ENCODE peak calls at places on chromosomes 6 and 20, in nine cellular contexts. One of them, this sample, is unnamed.

GRCh38 chr6:55782275-55782674 is 93.1 kb downstream of the BMP5 start:
- DNase-seq in OCI-LY7: no peak
- DNase-seq in tibial artery: no peak
- DNase-seq in brain microvascular endothelial cell: no peak
- DNase-seq in neural progenitor cell: peak
- DNase-seq in LNCaP clone FGC: no peak
- DNase-seq in astrocyte of the spinal cord: no peak
- DNase-seq in activated CD8-positive, alpha-beta T cell treated with anti-CD3 and anti-CD28 coated beads for 36 hours: no peak
- DNase-seq in HCT116: no peak
- DNase-seq in this sample: no peak

GRCh38 chr6:139540276-139540675 is 165.8 kb upstream of the CITED2 start:
- DNase-seq in OCI-LY7: no peak
- DNase-seq in tibial artery: no peak
- DNase-seq in brain microvascular endothelial cell: peak
- DNase-seq in activated CD8-positive, alpha-beta T cell treated with anti-CD3 and anti-CD28 coated beads for 36 hours: peak
- DNase-seq in LNCaP clone FGC: no peak
- DNase-seq in HCT116: no peak
- DNase-seq in astrocyte of the spinal cord: peak
- DNase-seq in neural progenitor cell: no peak
- DNase-seq in this sample: no peak

GRCh38 chr6:168372871-168373270 is 53.3 kb upstream of the DACT2 start:
- DNase-seq in activated CD8-positive, alpha-beta T cell treated with anti-CD3 and anti-CD28 coated beads for 36 hours: no peak
- DNase-seq in neural progenitor cell: no peak
- DNase-seq in LNCaP clone FGC: no peak
- DNase-seq in HCT116: no peak
- DNase-seq in tibial artery: peak
- DNase-seq in astrocyte of the spinal cord: no peak
- DNase-seq in OCI-LY7: no peak
- DNase-seq in brain microvascular endothelial cell: no peak
- DNase-seq in this sample: no peak

GRCh38 chr6:21005816-21006553 is 471.7 kb downstream of the CDKAL1 start:
- DNase-seq in astrocyte of the spinal cord: peak
- DNase-seq in LNCaP clone FGC: no peak
- DNase-seq in neural progenitor cell: no peak
- DNase-seq in activated CD8-positive, alpha-beta T cell treated with anti-CD3 and anti-CD28 coated beads for 36 hours: no peak
- DNase-seq in tibial artery: no peak
- DNase-seq in HCT116: peak
- DNase-seq in brain microvascular endothelial cell: peak
- DNase-seq in OCI-LY7: no peak
- DNase-seq in this sample: no peak

GRCh38 chr6:39814236-39814635 is 22.1 kb downstream of the DAAM2 start:
- DNase-seq in neural progenitor cell: no peak
- DNase-seq in tibial artery: no peak
- DNase-seq in astrocyte of the spinal cord: no peak
- DNase-seq in HCT116: no peak
- DNase-seq in activated CD8-positive, alpha-beta T cell treated with anti-CD3 and anti-CD28 coated beads for 36 hours: no peak
- DNase-seq in OCI-LY7: no peak
- DNase-seq in brain microvascular endothelial cell: no peak
- DNase-seq in LNCaP clone FGC: no peak
- DNase-seq in this sample: no peak

GRCh38 chr6:30685977-30686907 is at the start of gene PPP1R18:
- DNase-seq in astrocyte of the spinal cord: no peak
- DNase-seq in OCI-LY7: peak
- DNase-seq in neural progenitor cell: peak
- DNase-seq in activated CD8-positive, alpha-beta T cell treated with anti-CD3 and anti-CD28 coated beads for 36 hours: peak
- DNase-seq in HCT116: no peak
- DNase-seq in brain microvascular endothelial cell: no peak
- DNase-seq in LNCaP clone FGC: no peak
- DNase-seq in tibial artery: peak
- DNase-seq in this sample: no peak

GRCh38 chr20:16714242-16714641 is 15.6 kb upstream of the SNRPB2 start:
- DNase-seq in OCI-LY7: no peak
- DNase-seq in neural progenitor cell: no peak
- DNase-seq in brain microvascular endothelial cell: no peak
- DNase-seq in astrocyte of the spinal cord: no peak
- DNase-seq in tibial artery: no peak
- DNase-seq in LNCaP clone FGC: no peak
- DNase-seq in HCT116: no peak
- DNase-seq in activated CD8-positive, alpha-beta T cell treated with anti-CD3 and anti-CD28 coated beads for 36 hours: no peak
- DNase-seq in this sample: peak

GRCh38 chr6:117615981-117616961 is 14.0 kb upstream of the GOPC start:
- DNase-seq in neural progenitor cell: peak
- DNase-seq in tibial artery: no peak
- DNase-seq in astrocyte of the spinal cord: peak
- DNase-seq in HCT116: no peak
- DNase-seq in brain microvascular endothelial cell: peak
- DNase-seq in OCI-LY7: no peak
- DNase-seq in activated CD8-positive, alpha-beta T cell treated with anti-CD3 and anti-CD28 coated beads for 36 hours: peak
- DNase-seq in LNCaP clone FGC: no peak
- DNase-seq in this sample: no peak

GRCh38 chr6:8243462-8243861 is 141.1 kb upstream of the EEF1E1 start:
- DNase-seq in neural progenitor cell: no peak
- DNase-seq in LNCaP clone FGC: no peak
- DNase-seq in tibial artery: no peak
- DNase-seq in brain microvascular endothelial cell: peak
- DNase-seq in astrocyte of the spinal cord: no peak
- DNase-seq in OCI-LY7: no peak
- DNase-seq in HCT116: no peak
- DNase-seq in activated CD8-positive, alpha-beta T cell treated with anti-CD3 and anti-CD28 coated beads for 36 hours: no peak
- DNase-seq in this sample: no peak

GRCh38 chr6:136816716-136817115 is 5.7 kb upstream of the PEX7 start:
- DNase-seq in HCT116: no peak
- DNase-seq in brain microvascular endothelial cell: no peak
- DNase-seq in astrocyte of the spinal cord: no peak
- DNase-seq in OCI-LY7: no peak
- DNase-seq in tibial artery: no peak
- DNase-seq in LNCaP clone FGC: no peak
- DNase-seq in activated CD8-positive, alpha-beta T cell treated with anti-CD3 and anti-CD28 coated beads for 36 hours: no peak
- DNase-seq in neural progenitor cell: no peak
- DNase-seq in this sample: no peak

GRCh38 chr6:37137201-37137880 is 32.6 kb upstream of the PIM1 start:
- DNase-seq in tibial artery: no peak
- DNase-seq in HCT116: peak
- DNase-seq in activated CD8-positive, alpha-beta T cell treated with anti-CD3 and anti-CD28 coated beads for 36 hours: peak
- DNase-seq in brain microvascular endothelial cell: peak
- DNase-seq in OCI-LY7: no peak
- DNase-seq in astrocyte of the spinal cord: peak
- DNase-seq in neural progenitor cell: peak
- DNase-seq in LNCaP clone FGC: no peak
- DNase-seq in this sample: no peak

GRCh38 chr20:64207641-64208590 is 43.7 kb downstream of the MYT1 start:
- DNase-seq in neural progenitor cell: no peak
- DNase-seq in brain microvascular endothelial cell: no peak
- DNase-seq in activated CD8-positive, alpha-beta T cell treated with anti-CD3 and anti-CD28 coated beads for 36 hours: no peak
- DNase-seq in LNCaP clone FGC: no peak
- DNase-seq in tibial artery: no peak
- DNase-seq in OCI-LY7: no peak
- DNase-seq in astrocyte of the spinal cord: no peak
- DNase-seq in HCT116: no peak
- DNase-seq in this sample: no peak

GRCh38 chr6:11798096-11798495 is 19.5 kb upstream of the ADTRP start:
- DNase-seq in neural progenitor cell: no peak
- DNase-seq in brain microvascular endothelial cell: no peak
- DNase-seq in OCI-LY7: no peak
- DNase-seq in activated CD8-positive, alpha-beta T cell treated with anti-CD3 and anti-CD28 coated beads for 36 hours: no peak
- DNase-seq in astrocyte of the spinal cord: no peak
- DNase-seq in tibial artery: no peak
- DNase-seq in LNCaP clone FGC: no peak
- DNase-seq in HCT116: no peak
- DNase-seq in this sample: no peak

GRCh38 chr20:47018381-47018780 is 123.7 kb downstream of the EYA2 start:
- DNase-seq in HCT116: no peak
- DNase-seq in LNCaP clone FGC: no peak
- DNase-seq in activated CD8-positive, alpha-beta T cell treated with anti-CD3 and anti-CD28 coated beads for 36 hours: no peak
- DNase-seq in tibial artery: no peak
- DNase-seq in OCI-LY7: no peak
- DNase-seq in brain microvascular endothelial cell: no peak
- DNase-seq in astrocyte of the spinal cord: no peak
- DNase-seq in neural progenitor cell: no peak
- DNase-seq in this sample: no peak

GRCh38 chr6:157996918-157997702 is 15.4 kb downstream of the SYNJ2 start:
- DNase-seq in brain microvascular endothelial cell: no peak
- DNase-seq in HCT116: no peak
- DNase-seq in LNCaP clone FGC: no peak
- DNase-seq in OCI-LY7: no peak
- DNase-seq in astrocyte of the spinal cord: no peak
- DNase-seq in neural progenitor cell: no peak
- DNase-seq in activated CD8-positive, alpha-beta T cell treated with anti-CD3 and anti-CD28 coated beads for 36 hours: no peak
- DNase-seq in tibial artery: no peak
- DNase-seq in this sample: no peak

GRCh38 chr6:53347250-53347920 is 1.4 kb downstream of the ELOVL5 start:
- DNase-seq in HCT116: no peak
- DNase-seq in LNCaP clone FGC: peak
- DNase-seq in brain microvascular endothelial cell: peak
- DNase-seq in activated CD8-positive, alpha-beta T cell treated with anti-CD3 and anti-CD28 coated beads for 36 hours: peak
- DNase-seq in OCI-LY7: peak
- DNase-seq in tibial artery: no peak
- DNase-seq in astrocyte of the spinal cord: peak
- DNase-seq in neural progenitor cell: no peak
- DNase-seq in this sample: no peak

GRCh38 chr6:14673201-14673600 is 555.6 kb downstream of the CD83 start:
- DNase-seq in brain microvascular endothelial cell: peak
- DNase-seq in neural progenitor cell: no peak
- DNase-seq in activated CD8-positive, alpha-beta T cell treated with anti-CD3 and anti-CD28 coated beads for 36 hours: no peak
- DNase-seq in OCI-LY7: no peak
- DNase-seq in astrocyte of the spinal cord: no peak
- DNase-seq in HCT116: no peak
- DNase-seq in LNCaP clone FGC: no peak
- DNase-seq in tibial artery: no peak
- DNase-seq in this sample: no peak

DNA sequence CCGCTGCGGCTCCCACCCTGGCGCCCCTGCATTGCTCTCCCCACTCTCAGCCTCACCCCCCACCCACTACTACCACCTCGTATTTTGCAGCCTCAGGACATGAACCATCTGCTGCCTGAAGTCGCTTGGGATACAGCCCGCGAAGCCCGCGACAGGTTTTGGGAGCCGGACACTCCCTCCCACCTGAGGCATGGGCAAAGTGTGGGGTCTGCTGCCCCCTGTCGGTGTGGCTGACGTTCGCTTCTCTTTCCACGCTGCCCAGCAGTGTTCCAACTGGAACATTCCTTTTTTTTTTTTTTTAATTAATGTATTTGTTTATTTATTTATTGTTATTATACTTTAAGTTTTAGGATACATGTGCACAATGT is 15.3 kb upstream of the LPA start:
- DNase-seq in activated CD8-positive, alpha-beta T cell treated with anti-CD3 and anti-CD28 coated beads for 36 hours: no peak
- DNase-seq in brain microvascular endothelial cell: no peak
- DNase-seq in HCT116: no peak
- DNase-seq in astrocyte of the spinal cord: no peak
- DNase-seq in LNCaP clone FGC: no peak
- DNase-seq in OCI-LY7: no peak
- DNase-seq in tibial artery: no peak
- DNase-seq in neural progenitor cell: peak
- DNase-seq in this sample: no peak
- TF ChIP-seq CTCF in activated CD8-positive, alpha-beta T cell treated with anti-CD3 and anti-CD28 coated beads for 36 hours: no peak
- TF ChIP-seq CTCF in brain microvascular endothelial cell: peak
- TF ChIP-seq CTCF in HCT116: no peak
- TF ChIP-seq CTCF in astrocyte of the spinal cord: no peak
- TF ChIP-seq CTCF in LNCaP clone FGC: peak
- TF ChIP-seq CTCF in OCI-LY7: no peak
- TF ChIP-seq CTCF in tibial artery: no peak
- TF ChIP-seq CTCF in neural progenitor cell: peak
- TF ChIP-seq CTCF in this sample: no peak

GRCh38 chr20:20864346-20865096 is 152.1 kb upstream of the RALGAPA2 start:
- DNase-seq in tibial artery: no peak
- DNase-seq in astrocyte of the spinal cord: no peak
- DNase-seq in LNCaP clone FGC: peak
- DNase-seq in neural progenitor cell: peak
- DNase-seq in OCI-LY7: no peak
- DNase-seq in activated CD8-positive, alpha-beta T cell treated with anti-CD3 and anti-CD28 coated beads for 36 hours: no peak
- DNase-seq in HCT116: no peak
- DNase-seq in brain microvascular endothelial cell: no peak
- DNase-seq in this sample: no peak
- TF ChIP-seq CTCF in tibial artery: no peak
- TF ChIP-seq CTCF in astrocyte of the spinal cord: no peak
- TF ChIP-seq CTCF in LNCaP clone FGC: peak
- TF ChIP-seq CTCF in neural progenitor cell: peak
- TF ChIP-seq CTCF in OCI-LY7: peak
- TF ChIP-seq CTCF in activated CD8-positive, alpha-beta T cell treated with anti-CD3 and anti-CD28 coated beads for 36 hours: no peak
- TF ChIP-seq CTCF in HCT116: peak
- TF ChIP-seq CTCF in brain microvascular endothelial cell: no peak
- TF ChIP-seq CTCF in this sample: no peak

GRCh38 chr20:56626367-56627121 is 2.6 kb upstream of the TFAP2C start:
- DNase-seq in neural progenitor cell: peak
- DNase-seq in activated CD8-positive, alpha-beta T cell treated with anti-CD3 and anti-CD28 coated beads for 36 hours: peak
- DNase-seq in brain microvascular endothelial cell: no peak
- DNase-seq in LNCaP clone FGC: no peak
- DNase-seq in OCI-LY7: no peak
- DNase-seq in tibial artery: no peak
- DNase-seq in astrocyte of the spinal cord: peak
- DNase-seq in HCT116: peak
- DNase-seq in this sample: no peak
- TF ChIP-seq CTCF in neural progenitor cell: peak
- TF ChIP-seq CTCF in activated CD8-positive, alpha-beta T cell treated with anti-CD3 and anti-CD28 coated beads for 36 hours: no peak
- TF ChIP-seq CTCF in brain microvascular endothelial cell: peak
- TF ChIP-seq CTCF in LNCaP clone FGC: no peak
- TF ChIP-seq CTCF in OCI-LY7: peak
- TF ChIP-seq CTCF in tibial artery: no peak
- TF ChIP-seq CTCF in astrocyte of the spinal cord: peak
- TF ChIP-seq CTCF in HCT116: no peak
- TF ChIP-seq CTCF in this sample: no peak

GRCh38 chr20:50747275-50747674 is 15.9 kb downstream of the PARD6B start:
- DNase-seq in activated CD8-positive, alpha-beta T cell treated with anti-CD3 and anti-CD28 coated beads for 36 hours: no peak
- DNase-seq in LNCaP clone FGC: no peak
- DNase-seq in astrocyte of the spinal cord: no peak
- DNase-seq in neural progenitor cell: no peak
- DNase-seq in brain microvascular endothelial cell: no peak
- DNase-seq in OCI-LY7: no peak
- DNase-seq in tibial artery: no peak
- DNase-seq in HCT116: no peak
- DNase-seq in this sample: no peak

GRCh38 chr20:50745634-50746137 is 14.3 kb downstream of the PARD6B start:
- DNase-seq in brain microvascular endothelial cell: no peak
- DNase-seq in astrocyte of the spinal cord: no peak
- DNase-seq in LNCaP clone FGC: no peak
- DNase-seq in activated CD8-positive, alpha-beta T cell treated with anti-CD3 and anti-CD28 coated beads for 36 hours: no peak
- DNase-seq in HCT116: no peak
- DNase-seq in OCI-LY7: no peak
- DNase-seq in neural progenitor cell: no peak
- DNase-seq in tibial artery: no peak
- DNase-seq in this sample: peak

GRCh38 chr20:50743087-50743486 is 11.7 kb downstream of the PARD6B start:
- DNase-seq in activated CD8-positive, alpha-beta T cell treated with anti-CD3 and anti-CD28 coated beads for 36 hours: no peak
- DNase-seq in HCT116: no peak
- DNase-seq in LNCaP clone FGC: no peak
- DNase-seq in brain microvascular endothelial cell: no peak
- DNase-seq in neural progenitor cell: no peak
- DNase-seq in OCI-LY7: no peak
- DNase-seq in astrocyte of the spinal cord: no peak
- DNase-seq in tibial artery: no peak
- DNase-seq in this sample: no peak

GRCh38 chr20:50744143-50744792 is 12.9 kb downstream of the PARD6B start:
- DNase-seq in OCI-LY7: no peak
- DNase-seq in neural progenitor cell: peak
- DNase-seq in astrocyte of the spinal cord: peak
- DNase-seq in brain microvascular endothelial cell: peak
- DNase-seq in HCT116: peak
- DNase-seq in activated CD8-positive, alpha-beta T cell treated with anti-CD3 and anti-CD28 coated beads for 36 hours: no peak
- DNase-seq in tibial artery: peak
- DNase-seq in LNCaP clone FGC: peak
- DNase-seq in this sample: no peak

GRCh38 chr20:50746138-50746940 is 15.0 kb downstream of the PARD6B start:
- DNase-seq in OCI-LY7: no peak
- DNase-seq in astrocyte of the spinal cord: no peak
- DNase-seq in activated CD8-positive, alpha-beta T cell treated with anti-CD3 and anti-CD28 coated beads for 36 hours: no peak
- DNase-seq in neural progenitor cell: no peak
- DNase-seq in HCT116: no peak
- DNase-seq in LNCaP clone FGC: no peak
- DNase-seq in tibial artery: no peak
- DNase-seq in brain microvascular endothelial cell: no peak
- DNase-seq in this sample: peak
- TF ChIP-seq CTCF in OCI-LY7: no peak
- TF ChIP-seq CTCF in astrocyte of the spinal cord: no peak
- TF ChIP-seq CTCF in activated CD8-positive, alpha-beta T cell treated with anti-CD3 and anti-CD28 coated beads for 36 hours: no peak
- TF ChIP-seq CTCF in neural progenitor cell: no peak
- TF ChIP-seq CTCF in HCT116: no peak
- TF ChIP-seq CTCF in LNCaP clone FGC: no peak
- TF ChIP-seq CTCF in tibial artery: no peak
- TF ChIP-seq CTCF in brain microvascular endothelial cell: no peak
- TF ChIP-seq CTCF in this sample: no peak